ENCODE peak calls at places on chromosomes 6 and 20, in five cellular contexts. U is body of pancreas, R is HCT116, F is foreskin fibroblast, K is endodermal cell. A is an unnamed sample.

GRCh38 chr6:154932562-154933027 is 62.5 kb upstream of the TIAM2 start:
- DNase-seq in F (peak), U (no peak), K (peak), R (peak), A (no peak)

GRCh38 chr6:90162648-90163409 is 133.8 kb downstream of the BACH2 start:
- DNase-seq in K (no peak), R (no peak), F (no peak), U (no peak), A (no peak)

GRCh38 chr6:145214570-145214969 is 520.8 kb downstream of the EPM2A start:
- DNase-seq in F (no peak), K (no peak), R (peak), U (no peak), A (no peak)

GRCh38 chr20:45340236-45340847 is 7.9 kb downstream of the SDC4 start:
- DNase-seq in R (no peak), K (peak), F (no peak), U (peak), A (no peak)

GRCh38 chr6:41231246-41231645 is 3.1 kb downstream of the TREML4 start:
- DNase-seq in R (no peak), K (no peak), U (no peak), F (no peak), A (no peak)

GRCh38 chr20:48606117-48606840 is 221.5 kb downstream of the PREX1 start:
- DNase-seq in R (no peak), F (no peak), U (no peak), K (no peak), A (peak)

GRCh38 chr6:137157601-137158000 is 15.8 kb downstream of the IL22RA2 start:
- DNase-seq in U (no peak), R (no peak), F (no peak), K (no peak), A (no peak)

GRCh38 chr20:31674895-31675827 is 37.4 kb downstream of the COX4I2 start:
- DNase-seq in F (peak), R (no peak), K (no peak), U (peak), A (no peak)

GRCh38 chr6:116287668-116288282 is 8.0 kb upstream of the TSPYL1 start:
- DNase-seq in F (peak), K (no peak), U (no peak), R (peak), A (no peak)

GRCh38 chr6:132132420-132132819 is 181.2 kb upstream of the CCN2 start:
- DNase-seq in K (no peak), R (no peak), F (no peak), U (no peak), A (no peak)

GRCh38 chr20:49210101-49210749 is 9.0 kb upstream of the DDX27 start:
- DNase-seq in U (no peak), R (no peak), K (no peak), F (no peak), A (no peak)

GRCh38 chr6:36642913-36643817 is 35.3 kb upstream of the CDKN1A start:
- DNase-seq in F (peak), R (no peak), K (no peak), U (peak), A (no peak)

GRCh38 chr20:52524865-52525264 is 333.3 kb upstream of the ZFP64 start:
- DNase-seq in R (no peak), K (no peak), F (no peak), U (no peak), A (no peak)

GRCh38 chr6:84866715-84867114 is 102.3 kb upstream of the TBX18 start:
- DNase-seq in K (no peak), F (no peak), U (no peak), R (no peak), A (no peak)

GRCh38 chr6:149777624-149778023 is 28.1 kb downstream of the PCMT1 start:
- DNase-seq in F (no peak), U (no peak), R (no peak), K (no peak), A (no peak)

GRCh38 chr6:66489269-66489987 is 782.4 kb upstream of the EYS start:
- DNase-seq in R (no peak), U (no peak), F (no peak), K (no peak), A (no peak)

GRCh38 chr6:36949636-36950035 is 4.9 kb upstream of the PI16 start:
- DNase-seq in K (no peak), F (peak), U (no peak), R (no peak), A (no peak)

GRCh38 chr6:57078808-57079207 is 11.2 kb upstream of the ZNF451 start:
- DNase-seq in R (no peak), F (no peak), U (no peak), K (no peak), A (no peak)

GRCh38 chr6:90500458-90500857 is 86.4 kb downstream of the MAP3K7 start:
- DNase-seq in U (no peak), K (no peak), R (no peak), F (no peak), A (no peak)

GRCh38 chr20:11372831-11373230 is 544.9 kb upstream of the BTBD3 start:
- DNase-seq in R (no peak), F (no peak), K (no peak), U (no peak), A (no peak)

GRCh38 chr20:39289316-39289715 is 327.2 kb downstream of the DHX35 start:
- DNase-seq in F (no peak), K (peak), R (no peak), U (no peak), A (no peak)

GRCh38 chr6:43803783-43804549 is 34.0 kb downstream of the VEGFA start:
- DNase-seq in U (peak), K (no peak), R (peak), F (peak), A (no peak)

GRCh38 chr6:157548635-157549467 is 167.9 kb downstream of the ZDHHC14 start:
- DNase-seq in R (no peak), F (no peak), K (peak), U (no peak), A (no peak)

GRCh38 chr6:33869826-33870423 is 66.1 kb upstream of the MLN start:
- DNase-seq in R (no peak), K (peak), F (no peak), U (no peak), A (no peak)

GRCh38 chr6:155954149-155954548 is 498.5 kb upstream of the NOX3 start:
- DNase-seq in U (no peak), K (no peak), F (no peak), R (no peak), A (no peak)

GRCh38 chr6:88730602-88731001 is 232.8 kb downstream of the RNGTT start:
- DNase-seq in K (peak), F (no peak), U (no peak), R (no peak), A (no peak)

GRCh38 chr20:3226093-3226492 is 12.9 kb downstream of the SLC4A11 start:
- DNase-seq in R (no peak), K (no peak), U (no peak), F (no peak), A (no peak)

GRCh38 chr20:37863289-37863688 is 39.6 kb upstream of the VSTM2L start:
- DNase-seq in U (no peak), R (no peak), F (no peak), K (no peak), A (no peak)

GRCh38 chr6:41639556-41640371 is 1.5 kb downstream of the MDFI start:
- DNase-seq in K (peak), U (no peak), R (no peak), F (no peak), A (no peak)

GRCh38 chr6:107275330-107275865 is 160.1 kb upstream of the BEND3 start:
- DNase-seq in U (peak), F (no peak), R (no peak), K (peak), A (no peak)

GRCh38 chr6:42086046-42086664 is 35.8 kb downstream of the TAF8 start:
- DNase-seq in U (peak), R (no peak), K (peak), F (no peak), A (no peak)

GRCh38 chr20:6976096-6976495 is 208.6 kb downstream of the BMP2 start:
- DNase-seq in R (no peak), K (no peak), F (peak), U (no peak), A (no peak)

GRCh38 chr6:134764741-134765140 is 185.2 kb downstream of the ALDH8A1 start:
- DNase-seq in U (no peak), F (no peak), K (no peak), R (no peak), A (no peak)

GRCh38 chr20:40532103-40532502 is 156.9 kb downstream of the MAFB start:
- DNase-seq in F (no peak), U (no peak), R (peak), K (peak), A (no peak)

GRCh38 chr6:137223370-137224131 is 4.4 kb upstream of the IFNGR1 start:
- DNase-seq in R (no peak), U (peak), K (no peak), F (no peak), A (no peak)

GRCh38 chr6:158867381-158868121 is 48.4 kb upstream of the EZR start:
- DNase-seq in K (peak), F (no peak), U (no peak), R (peak), A (no peak)

DNA sequence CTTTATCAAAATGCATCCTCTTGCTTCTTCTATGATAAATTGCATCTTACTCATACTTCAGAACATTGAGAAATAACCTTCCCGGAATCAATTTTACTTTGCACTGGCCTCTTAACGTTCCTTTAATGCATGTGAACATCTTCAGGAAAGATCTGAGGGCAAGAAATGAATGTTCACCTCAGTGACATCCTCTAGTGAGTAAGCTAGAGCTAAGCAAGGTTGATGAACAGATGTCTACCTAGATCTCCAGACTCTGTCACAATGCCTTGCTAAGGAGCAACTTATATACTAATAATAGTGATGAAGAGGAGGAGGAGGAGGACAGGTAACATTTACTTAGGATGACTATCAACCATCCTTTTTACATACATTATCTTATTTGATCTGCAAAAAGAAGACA is 16.8 kb upstream of the HINT3 start:
- DNase-seq in R (no peak), F (no peak), U (no peak), K (no peak), A (no peak)
- H3K4me3 ChIP-seq in R (no peak), F (no peak), U (no peak), K (no peak), A (no peak)

GRCh38 chr20:63028461-63028921 is 21.7 kb upstream of the BHLHE23 start:
- DNase-seq in K (no peak), U (no peak), F (no peak), R (no peak), A (no peak)
- TF ChIP-seq CTCF in K (no peak), U (no peak), F (no peak), R (no peak), A (no peak)

DNA sequence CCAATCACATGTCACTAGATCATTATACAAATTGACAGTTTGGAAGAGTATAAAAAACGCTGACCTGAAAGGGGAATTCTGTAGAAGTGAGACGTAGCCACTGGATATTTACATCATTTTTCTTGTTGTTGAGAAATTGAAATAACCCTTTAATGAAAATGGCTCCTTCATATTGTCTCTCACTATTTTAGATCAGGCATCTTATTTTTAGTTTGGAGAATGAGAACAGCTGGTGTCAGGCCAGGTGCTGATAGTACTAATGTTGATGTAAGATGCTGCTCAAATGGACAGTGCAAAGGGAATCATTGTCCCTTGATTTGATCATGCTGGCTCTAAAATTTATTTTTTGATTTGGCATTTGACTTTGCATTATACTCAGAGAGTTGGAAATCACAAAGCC is 17.4 kb downstream of the NKAIN2 start:
- DNase-seq in R (no peak), U (no peak), F (no peak), K (no peak), A (no peak)
- H3K4me3 ChIP-seq in R (no peak), U (no peak), F (no peak), K (no peak), A (peak)

DNA sequence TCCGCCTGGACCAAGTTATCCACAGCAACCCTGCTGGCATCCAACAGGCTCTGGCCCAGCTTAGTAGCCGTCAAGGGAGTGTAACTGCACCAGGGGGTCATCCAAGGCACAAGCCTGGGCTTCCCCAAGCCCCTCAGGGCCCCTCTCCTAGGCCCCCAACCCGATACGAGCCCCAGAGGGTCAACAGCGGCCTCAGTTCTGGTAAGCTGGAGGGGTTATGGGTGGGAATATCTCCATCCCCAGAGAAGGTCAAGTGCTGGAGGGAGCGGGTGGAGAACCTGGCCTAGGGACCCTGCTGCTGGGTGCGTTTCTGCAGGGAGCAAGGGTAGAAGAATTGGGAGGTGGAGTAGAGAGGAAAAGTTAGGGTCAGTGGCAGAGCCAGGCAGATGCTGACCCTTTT is 12.9 kb downstream of the PRRC2A start:
- DNase-seq in F (no peak), R (no peak), K (no peak), U (no peak), A (no peak)
- TF ChIP-seq CTCF in F (no peak), R (no peak), K (no peak), U (no peak), A (no peak)

GRCh38 chr6:166597711-166598440 is 11.4 kb upstream of the RAMACL start:
- DNase-seq in K (peak), R (no peak), U (no peak), F (no peak), A (peak)
- H3K4me3 ChIP-seq in K (no peak), R (no peak), U (no peak), F (no peak), A (peak)

GRCh38 chr20:56171087-56172012 is 77.2 kb upstream of the MC3R start:
- DNase-seq in F (no peak), K (peak), R (no peak), U (no peak), A (peak)
- TF ChIP-seq CTCF in F (no peak), K (peak), R (no peak), U (peak), A (peak)

GRCh38 chr20:815226-815625 is 18.3 kb upstream of the FAM110A start:
- DNase-seq in U (no peak), F (no peak), K (no peak), R (no peak), A (no peak)

GRCh38 chr20:819680-820327 is 13.7 kb upstream of the FAM110A start:
- DNase-seq in F (no peak), K (no peak), U (no peak), R (no peak), A (no peak)

GRCh38 chr20:820328-820953 is 13.1 kb upstream of the FAM110A start:
- DNase-seq in F (no peak), U (no peak), K (no peak), R (no peak), A (no peak)

GRCh38 chr20:815914-816606 is 17.5 kb upstream of the FAM110A start:
- DNase-seq in K (peak), R (peak), U (peak), F (peak), A (peak)

GRCh38 chr20:818001-818664 is 15.4 kb upstream of the FAM110A start:
- DNase-seq in F (no peak), K (no peak), R (peak), U (no peak), A (no peak)
- H3K4me3 ChIP-seq in F (no peak), K (no peak), R (peak), U (no peak), A (no peak)

DNA sequence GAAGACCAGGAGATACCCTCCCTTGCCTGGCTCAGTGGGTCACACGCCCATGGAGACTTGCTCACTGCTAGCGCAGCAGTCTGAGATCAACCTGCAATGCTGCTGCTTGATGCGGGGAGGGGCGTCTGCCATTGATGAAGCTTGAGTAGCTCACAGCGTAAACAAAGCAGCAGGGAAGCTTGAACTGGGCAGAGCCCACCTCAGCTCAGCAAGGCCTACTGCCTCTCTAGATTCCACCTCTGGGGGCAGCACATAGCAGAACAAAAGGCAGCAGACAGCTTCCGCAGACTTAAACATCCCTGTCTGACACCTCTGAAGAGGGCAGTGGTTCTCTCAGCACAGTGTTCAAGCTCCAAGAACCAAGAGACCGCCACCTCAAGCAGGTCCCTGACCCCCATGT is 271.3 kb downstream of the ESR1 start:
- DNase-seq in K (peak), F (no peak), U (no peak), R (no peak), A (no peak)
- TF ChIP-seq CTCF in K (peak), F (no peak), U (no peak), R (peak), A (no peak)

A was measured in dorsolateral prefrontal cortex.